ENCODE peak calls at places on chromosome 6, in nine cellular contexts. E, Q, C, W, N, I, P, F and J are unnamed samples.

GRCh38 chr6:108592371-108593337 is 31.9 kb downstream of the FOXO3 start:
- DNase-seq in F (peak), W (no peak), P (peak), Q (peak), E (peak), I (peak), C (peak), N (no peak), J (peak)

GRCh38 chr6:169803291-169803811 is 51.9 kb downstream of the ERMARD start:
- DNase-seq in Q (no peak), I (no peak), E (no peak), P (no peak), N (no peak), C (no peak), F (no peak), W (no peak), J (no peak)

GRCh38 chr6:35730745-35731413 is 6.0 kb upstream of the ARMC12 start:
- DNase-seq in I (no peak), C (no peak), Q (no peak), W (no peak), F (no peak), P (no peak), E (no peak), N (no peak), J (no peak)

GRCh38 chr6:3900744-3901351 is 51.7 kb downstream of the FAM50B start:
- DNase-seq in C (no peak), N (no peak), W (no peak), E (no peak), Q (peak), I (no peak), F (no peak), P (no peak), J (no peak)

GRCh38 chr6:107670792-107671199 is 153.3 kb downstream of the SCML4 start:
- DNase-seq in W (peak), F (peak), I (no peak), P (peak), Q (peak), C (peak), N (no peak), E (peak), J (peak)

GRCh38 chr6:42338573-42339218 is 113.0 kb downstream of the TRERF1 start:
- DNase-seq in E (no peak), W (no peak), Q (peak), F (no peak), I (peak), P (no peak), C (no peak), N (no peak), J (no peak)

GRCh38 chr6:16769131-16769985 is 8.1 kb upstream of the ATXN1 start:
- DNase-seq in P (peak), I (peak), Q (peak), W (no peak), C (peak), E (peak), F (peak), N (no peak), J (no peak)

GRCh38 chr6:63740709-63741108 is 105.1 kb downstream of the PHF3 start:
- DNase-seq in E (no peak), W (no peak), I (peak), N (no peak), Q (peak), P (no peak), C (no peak), F (no peak), J (no peak)

GRCh38 chr6:134882426-134883038 is 67.4 kb downstream of the ALDH8A1 start:
- DNase-seq in F (peak), I (no peak), P (peak), E (no peak), N (peak), C (peak), Q (peak), W (peak), J (peak)

GRCh38 chr6:85078071-85078470 is 313.7 kb upstream of the TBX18 start:
- DNase-seq in C (no peak), E (no peak), P (no peak), N (no peak), F (no peak), W (no peak), I (peak), Q (peak), J (no peak)

GRCh38 chr6:146433881-146434741 is 109.5 kb upstream of the RAB32 start:
- DNase-seq in E (no peak), F (no peak), Q (peak), W (no peak), I (no peak), N (peak), P (peak), C (no peak), J (peak)

GRCh38 chr6:139881728-139882211 is 507.3 kb upstream of the CITED2 start:
- DNase-seq in E (no peak), N (peak), I (no peak), Q (peak), P (peak), C (no peak), F (peak), W (peak), J (peak)

GRCh38 chr6:41976794-41977484 is 35.3 kb upstream of the CCND3 start:
- DNase-seq in W (no peak), I (peak), F (no peak), E (no peak), C (no peak), Q (peak), N (no peak), P (no peak), J (no peak)

DNA sequence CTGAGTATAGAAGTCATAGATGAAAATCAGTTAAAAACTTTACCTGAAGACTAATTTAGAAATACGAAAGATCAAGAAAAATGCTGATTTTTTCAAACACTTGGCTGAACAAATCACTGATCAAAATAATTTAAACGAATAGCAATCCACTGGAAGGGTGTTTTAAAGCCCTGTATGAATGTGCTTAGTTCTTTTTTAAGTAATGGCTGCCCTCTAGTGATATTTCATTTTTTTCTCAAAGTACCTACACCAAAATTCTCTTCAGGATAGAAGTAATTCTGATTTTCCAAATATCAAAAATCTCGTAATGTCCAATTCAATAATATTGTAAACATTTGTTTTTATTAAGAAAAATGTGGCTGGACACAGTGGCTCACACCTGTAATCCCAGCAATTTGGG is 32.5 kb downstream of the AKAP7 start:
- DNase-seq in F (no peak), P (no peak), N (no peak), W (no peak), Q (no peak), E (no peak), C (no peak), I (no peak), J (no peak)
- TF ChIP-seq CTCF in F (no peak), P (no peak), N (peak), W (peak), Q (no peak), E (no peak), C (no peak), I (peak), J (peak)

DNA sequence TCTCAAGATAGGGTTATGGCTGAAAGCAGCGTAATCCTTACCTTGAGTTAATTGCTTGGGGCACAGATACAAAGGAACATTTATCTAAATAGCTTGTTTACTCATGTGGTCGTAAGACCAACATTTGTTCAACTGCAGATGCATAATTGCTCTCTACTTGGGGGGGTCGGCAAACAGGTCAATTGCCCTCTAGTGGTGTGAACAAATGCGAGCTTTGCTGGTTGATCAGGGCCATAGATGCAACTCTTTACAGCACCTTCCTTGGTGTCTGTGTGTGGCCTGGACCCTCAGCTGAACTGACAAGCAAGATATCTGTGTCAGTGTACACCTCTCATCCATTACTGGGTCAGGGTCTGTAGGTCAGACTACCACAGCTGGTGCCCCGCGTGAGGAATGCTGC is 24.1 kb downstream of the HLA-DPA1 start:
- DNase-seq in W (no peak), Q (no peak), I (no peak), P (peak), C (no peak), F (no peak), N (peak), E (no peak), J (peak)
- TF ChIP-seq CTCF in W (no peak), Q (no peak), I (peak), P (peak), C (no peak), F (no peak), N (peak), E (no peak), J (peak)

GRCh38 chr6:159693894-159694545 is 979 bp upstream of the SOD2 start:
- DNase-seq in E (peak), I (no peak), F (peak), Q (peak), W (no peak), P (peak), N (peak), C (peak), J (no peak)

GRCh38 chr6:159691963-159692287 is 1.1 kb downstream of the SOD2 start:
- DNase-seq in N (no peak), P (peak), I (no peak), W (no peak), F (peak), E (no peak), Q (no peak), C (no peak), J (no peak)

GRCh38 chr6:159691133-159691962 is 1.7 kb downstream of the SOD2 start:
- DNase-seq in P (peak), F (peak), Q (peak), N (no peak), E (no peak), C (peak), W (no peak), I (peak), J (peak)

GRCh38 chr6:159692303-159693127 is 526 bp downstream of the SOD2 start:
- DNase-seq in N (peak), I (no peak), W (peak), C (no peak), P (peak), F (peak), E (peak), Q (peak), J (peak)

DNA sequence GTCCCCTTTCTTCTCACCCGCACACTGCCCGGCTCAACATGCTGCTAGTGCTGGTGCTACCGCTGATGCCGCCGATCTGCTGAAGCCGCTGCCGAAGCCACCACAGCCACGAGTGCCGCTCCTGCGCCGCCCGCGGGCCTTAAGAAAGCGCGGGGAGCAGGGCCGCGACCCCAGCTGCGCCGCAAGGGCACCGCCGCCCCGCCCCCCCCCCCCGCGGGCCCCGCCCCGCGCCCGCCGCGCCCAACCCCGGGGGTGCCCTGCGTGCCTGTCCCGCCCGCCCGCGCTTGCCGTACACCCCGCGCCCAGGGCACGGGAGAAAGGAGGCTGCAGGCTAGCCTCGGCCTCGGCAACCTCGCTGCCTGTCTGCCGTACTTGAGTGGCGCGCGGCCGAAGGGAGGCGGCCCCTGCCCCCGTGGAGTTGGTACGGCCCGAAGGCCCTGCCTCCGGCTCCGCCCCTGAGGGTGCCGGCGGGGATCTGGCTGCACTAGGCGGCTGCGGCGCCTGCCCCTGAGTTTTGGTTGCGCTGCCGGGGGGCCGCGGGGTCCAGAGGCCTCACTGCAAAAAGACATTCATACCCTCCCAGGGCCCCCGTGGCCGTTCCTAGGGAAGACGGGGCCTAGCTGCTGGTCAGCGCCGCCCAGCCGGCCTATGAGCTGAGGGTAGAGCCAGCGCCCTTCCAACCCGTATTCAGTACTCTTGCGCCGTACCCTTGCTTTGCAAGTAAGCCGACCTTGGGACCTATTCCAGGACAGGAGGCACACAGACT is at the start of gene SOD2:
- DNase-seq in Q (peak), P (peak), E (peak), I (peak), N (peak), F (peak), C (peak), W (peak), J (peak)
- TF ChIP-seq CTCF in Q (no peak), P (no peak), E (no peak), I (no peak), N (no peak), F (no peak), C (no peak), W (no peak), J (no peak)

DNA sequence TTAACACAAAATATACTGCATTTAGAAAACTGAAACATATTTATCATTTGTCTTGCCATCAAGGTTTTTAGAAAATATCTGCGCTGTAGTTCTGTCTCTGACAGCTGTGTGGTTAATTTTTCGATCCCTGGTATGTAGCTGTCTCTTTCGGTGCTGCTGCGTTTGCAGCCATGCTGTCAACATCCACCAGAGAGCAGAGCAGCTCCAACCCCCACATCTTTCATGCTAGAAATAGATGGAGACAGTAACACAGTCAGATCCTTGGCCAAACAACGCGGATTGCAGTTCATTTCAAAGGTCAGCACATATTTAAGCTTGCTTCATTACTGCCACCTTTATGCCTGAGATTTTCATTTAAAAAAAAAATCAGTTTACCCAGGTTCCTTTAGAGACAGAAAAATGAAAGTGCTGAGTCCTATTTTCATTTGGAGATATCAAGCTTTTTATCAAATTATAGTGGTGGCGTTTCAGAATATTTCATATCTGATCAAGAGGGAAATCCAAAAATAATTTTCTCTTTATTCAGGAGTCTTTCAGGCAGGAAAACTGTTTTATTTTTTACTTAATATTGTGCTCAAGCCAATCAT is 157.7 kb upstream of the MMS22L start:
- DNase-seq in N (peak), F (no peak), I (no peak), P (peak), E (no peak), W (peak), Q (peak), C (no peak), J (peak)
- TF ChIP-seq CTCF in N (peak), F (no peak), I (no peak), P (peak), E (peak), W (peak), Q (peak), C (no peak), J (peak)

GRCh38 chr6:32147401-32148132 is 4.2 kb downstream of the PRRT1 start:
- DNase-seq in I (no peak), W (no peak), C (no peak), F (no peak), P (no peak), E (no peak), Q (no peak), N (no peak), J (no peak)
- TF ChIP-seq CTCF in I (no peak), W (no peak), C (no peak), F (no peak), P (peak), E (no peak), Q (no peak), N (no peak), J (no peak)

DNA sequence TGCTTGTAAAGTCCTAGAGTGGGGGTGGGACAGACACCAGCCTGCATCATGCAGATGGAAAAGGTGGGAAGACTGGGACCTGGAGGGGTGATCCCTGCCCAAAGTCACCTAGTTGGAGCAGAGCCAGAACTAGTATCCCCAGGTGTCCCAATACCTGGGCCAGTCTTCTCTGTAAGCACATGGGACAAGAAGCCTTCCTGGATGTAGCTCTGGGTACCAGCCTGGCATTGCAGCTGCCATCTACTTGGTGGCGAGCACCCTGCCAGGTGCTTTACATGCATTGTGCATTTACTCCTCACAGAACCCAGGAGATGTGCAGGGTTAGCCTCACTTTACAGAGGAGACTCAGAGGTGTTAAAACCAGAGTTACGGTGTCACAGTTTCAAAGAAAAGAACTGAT is 31.1 kb downstream of the GLP1R start:
- DNase-seq in W (no peak), N (no peak), F (no peak), Q (no peak), C (no peak), E (no peak), I (no peak), P (no peak), J (no peak)
- TF ChIP-seq CTCF in W (no peak), N (no peak), F (no peak), Q (no peak), C (no peak), E (no peak), I (no peak), P (no peak), J (no peak)

GRCh38 chr6:95923518-95923917 is 92.3 kb upstream of the FUT9 start:
- DNase-seq in P (peak), C (no peak), N (peak), F (peak), Q (no peak), I (no peak), W (no peak), E (no peak), J (peak)
- TF ChIP-seq CTCF in P (peak), C (no peak), N (peak), F (no peak), Q (no peak), I (peak), W (peak), E (no peak), J (peak)

DNA sequence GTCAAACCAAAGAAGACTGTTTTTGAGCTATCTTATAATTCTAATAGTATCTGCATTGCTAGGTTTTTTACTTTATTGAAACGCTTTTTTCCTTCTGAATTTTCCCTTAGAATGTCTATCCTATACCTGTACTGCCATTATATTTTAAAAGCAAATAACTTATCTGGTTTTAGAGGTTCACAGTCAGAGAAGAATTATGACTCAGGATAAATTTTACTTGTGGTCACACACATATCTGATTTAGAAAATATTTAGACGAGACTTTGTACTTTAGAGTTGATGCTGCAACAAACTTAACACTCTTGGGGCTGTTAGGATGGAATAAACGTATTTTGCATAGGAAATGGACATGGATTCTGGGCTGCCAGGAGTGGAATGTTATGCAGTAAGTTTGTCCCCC is 33.0 kb downstream of the LMBRD1 start:
- DNase-seq in E (no peak), C (no peak), W (no peak), I (no peak), P (no peak), N (no peak), F (no peak), Q (no peak), J (no peak)
- TF ChIP-seq CTCF in E (no peak), C (no peak), W (no peak), I (no peak), P (no peak), N (no peak), F (no peak), Q (no peak), J (no peak)

DNA sequence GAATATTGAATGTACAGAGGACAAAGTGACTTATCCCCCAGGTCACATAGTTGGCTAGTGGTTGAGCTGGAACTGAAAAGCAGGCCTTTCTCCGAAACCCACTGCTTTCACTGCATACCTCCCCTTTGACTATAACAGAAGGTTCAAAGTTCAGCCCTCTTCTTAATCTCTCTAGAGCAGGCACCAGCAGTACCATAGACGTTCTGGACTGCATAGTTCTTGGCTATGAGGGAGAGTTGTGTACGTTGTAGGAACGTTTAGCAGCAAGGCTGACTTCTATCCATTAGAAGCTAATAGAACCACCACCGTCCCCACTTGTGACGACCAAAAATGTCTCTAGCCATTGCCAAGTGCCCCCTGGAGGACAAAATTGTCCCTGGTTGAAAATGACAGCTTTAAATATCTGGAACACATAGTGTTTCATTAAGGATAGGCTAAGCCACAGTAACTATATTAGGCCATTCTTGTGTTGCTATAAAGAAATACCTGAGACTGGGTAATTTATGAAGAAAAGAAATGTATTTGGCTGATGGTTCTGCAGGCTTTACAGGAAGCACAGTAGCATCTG is 123.8 kb upstream of the MTHFD1L start:
- DNase-seq in C (no peak), P (peak), N (no peak), I (no peak), Q (no peak), F (peak), E (no peak), W (no peak), J (peak)
- TF ChIP-seq CTCF in C (no peak), P (peak), N (peak), I (peak), Q (peak), F (peak), E (no peak), W (peak), J (peak)